ENCODE peak calls at places on chromosomes 5 and 9, in five cellular contexts. Q, E, N, W and L are unnamed samples.

GRCh38 chr5:137372386-137373160 is 126.6 kb downstream of the SPOCK1 start:
- DNase-seq in W (no peak), E (no peak), N (no peak), Q (no peak), L (no peak)

GRCh38 chr9:127875306-127875966 is 2.0 kb downstream of the AK1 start:
- DNase-seq in N (no peak), Q (no peak), W (no peak), E (no peak), L (no peak)

GRCh38 chr9:135990468-135991429 is 29.6 kb upstream of the UBAC1 start:
- DNase-seq in N (peak; percentile 49), W (peak; percentile 35), Q (peak; percentile 41), E (peak; percentile 96), L (peak; percentile 34)

GRCh38 chr9:20043035-20043434 is 254.2 kb upstream of the SLC24A2 start:
- DNase-seq in W (no peak), E (no peak), N (no peak), Q (no peak), L (no peak)

GRCh38 chr9:133403766-133404439 is 13.9 kb downstream of the REXO4 start:
- DNase-seq in W (peak; percentile 83), N (peak; percentile 72), E (peak; percentile 82), Q (peak; percentile 74), L (peak; percentile 37)

GRCh38 chr5:17224858-17225436 is 7.5 kb downstream of the BASP1 start:
- DNase-seq in Q (no peak), N (no peak), E (no peak), W (no peak), L (no peak)

GRCh38 chr5:159099049-159099760 is 511 bp downstream of the EBF1 start:
- DNase-seq in E (peak; percentile 61), Q (no peak), N (no peak), W (no peak), L (no peak)

GRCh38 chr9:2955616-2956015 is 111.7 kb upstream of the PUM3 start:
- DNase-seq in W (no peak), Q (no peak), N (no peak), E (peak; percentile 17), L (no peak)

GRCh38 chr5:110512266-110512665 is 214.2 kb downstream of the TMEM232 start:
- DNase-seq in Q (no peak), W (no peak), N (no peak), E (no peak), L (no peak)

GRCh38 chr5:25119654-25120053 is 474.9 kb upstream of the CDH10 start:
- DNase-seq in E (peak; percentile 63), Q (no peak), N (no peak), W (peak; percentile 32), L (no peak)

GRCh38 chr9:35164711-35165110 is 2.9 kb downstream of the UNC13B start:
- DNase-seq in E (no peak), Q (no peak), N (no peak), W (no peak), L (no peak)

GRCh38 chr5:63011158-63011557 is 432.5 kb downstream of the LRRC70 start:
- DNase-seq in W (no peak), N (no peak), Q (no peak), E (no peak), L (no peak)

GRCh38 chr9:72365525-72366256 is 683 bp upstream of the ZFAND5 start:
- DNase-seq in Q (peak; percentile 85), N (peak; percentile 76), W (peak; percentile 83), E (peak; percentile 79), L (peak; percentile 12)

GRCh38 chr9:3662671-3663070 is 136.9 kb upstream of the RFX3 start:
- DNase-seq in E (no peak), W (no peak), Q (no peak), N (no peak), L (no peak)

GRCh38 chr5:111447099-111447498 is 65.2 kb downstream of the STARD4 start:
- DNase-seq in N (no peak), W (no peak), Q (no peak), E (no peak), L (no peak)

GRCh38 chr9:686381-686813 is 155.1 kb upstream of the DMRT1 start:
- DNase-seq in N (no peak), E (no peak), Q (no peak), W (no peak), L (no peak)

GRCh38 chr5:139752506-139753350 is 42.9 kb upstream of the PSD2 start:
- DNase-seq in N (no peak), W (no peak), E (no peak), Q (no peak), L (no peak)

GRCh38 chr9:134704499-134704898 is 62.9 kb downstream of the COL5A1 start:
- DNase-seq in W (no peak), Q (no peak), E (no peak), N (no peak), L (no peak)

GRCh38 chr5:172490739-172491461 is 36.6 kb upstream of the SH3PXD2B start:
- DNase-seq in N (no peak), E (no peak), W (no peak), Q (no peak), L (no peak)

GRCh38 chr9:136765041-136765440 is 723 bp upstream of the LCN15 start:
- DNase-seq in W (no peak), E (no peak), Q (no peak), N (no peak), L (no peak)

GRCh38 chr9:130301483-130302286 is 36.1 kb downstream of the HMCN2 start:
- DNase-seq in Q (no peak), N (no peak), E (no peak), W (no peak), L (no peak)

GRCh38 chr5:129904102-129904666 is at the start of gene CHSY3:
- DNase-seq in W (no peak), N (peak; percentile 56), Q (peak; percentile 80), E (peak; percentile 84), L (no peak)

GRCh38 chr5:64384761-64385160 is 121.1 kb upstream of the RGS7BP start:
- DNase-seq in W (peak; percentile 77), N (no peak), E (peak; percentile 50), Q (no peak), L (no peak)

GRCh38 chr5:36199620-36200019 is 42.1 kb downstream of the NADK2 start:
- DNase-seq in W (no peak), N (no peak), E (no peak), Q (no peak), L (no peak)

GRCh38 chr9:133701321-133701980 is 36.7 kb downstream of the SARDH start:
- DNase-seq in Q (no peak), E (no peak), N (no peak), W (no peak), L (peak; percentile 28)

GRCh38 chr9:97518909-97519307 is 17.4 kb downstream of the TMOD1 start:
- DNase-seq in W (peak; percentile 72), N (no peak), E (no peak), Q (peak; percentile 41), L (no peak)

GRCh38 chr5:10091701-10092100 is 158.0 kb downstream of the ATPSCKMT start:
- DNase-seq in W (no peak), N (no peak), E (peak; percentile 32), Q (no peak), L (no peak)